ENCODE peak calls at places on chromosomes 2 and 18, in five cellular contexts. O, X, F, U and R are unnamed samples.

GRCh38 chr2:191302459-191303155 is 57.4 kb downstream of the MYO1B start:
- DNase-seq in F (peak; percentile 27), X (no peak), U (no peak), O (no peak), R (no peak)

GRCh38 chr2:239919779-239920545 is 105.2 kb downstream of the NDUFA10 start:
- DNase-seq in U (no peak), F (no peak), X (peak; percentile 52), O (no peak), R (no peak)

GRCh38 chr2:133591164-133591563 is 22.9 kb upstream of the NCKAP5 start:
- DNase-seq in F (no peak), X (peak; percentile 60), O (no peak), U (no peak), R (peak; percentile 71)

GRCh38 chr2:174224665-174225288 is 23.6 kb downstream of the OLA1 start:
- DNase-seq in F (no peak), U (no peak), O (no peak), X (no peak), R (no peak)

GRCh38 chr2:172434821-172435607 is 7.6 kb downstream of the ITGA6 start:
- DNase-seq in O (no peak), F (no peak), X (no peak), U (peak; percentile 54), R (no peak)

GRCh38 chr2:66547887-66548286 is 113.0 kb downstream of the MEIS1 start:
- DNase-seq in X (no peak), O (no peak), U (no peak), F (no peak), R (no peak)

GRCh38 chr2:230128943-230129342 is 60.2 kb upstream of the SLC16A14 start:
- DNase-seq in U (no peak), X (no peak), F (peak; percentile 83), O (peak; percentile 15), R (peak; percentile 91)

GRCh38 chr2:37911296-37911888 is 13.7 kb upstream of the RMDN2 start:
- DNase-seq in F (no peak), X (no peak), U (no peak), O (peak; percentile 53), R (peak; percentile 28)

GRCh38 chr18:61199131-61199903 is 133.9 kb upstream of the CDH20 start:
- DNase-seq in O (peak; percentile 79), F (no peak), U (no peak), X (no peak), R (peak; percentile 34)

GRCh38 chr18:45361148-45361851 is 254.0 kb upstream of the SLC14A2 start:
- DNase-seq in X (no peak), F (peak; percentile 87), U (no peak), O (peak; percentile 83), R (peak; percentile 61)

GRCh38 chr18:29164993-29165599 is 988.2 kb upstream of the CDH2 start:
- DNase-seq in O (peak; percentile 85), U (no peak), X (no peak), F (peak; percentile 86), R (peak; percentile 92)

GRCh38 chr2:2876350-2877042 is 501.1 kb downstream of the EIPR1 start:
- DNase-seq in U (no peak), F (no peak), X (no peak), O (no peak), R (no peak)

GRCh38 chr18:8911408-8912340 is 190.8 kb upstream of the NDUFV2 start:
- DNase-seq in U (no peak), O (no peak), X (no peak), F (no peak), R (no peak)

GRCh38 chr18:74353169-74353775 is 37.6 kb downstream of the C18orf63 start:
- DNase-seq in F (peak; percentile 81), X (peak; percentile 38), U (peak; percentile 59), O (peak; percentile 83), R (peak; percentile 87)

GRCh38 chr2:28909655-28910054 is 15.2 kb downstream of the WDR43 start:
- DNase-seq in F (no peak), O (no peak), U (no peak), X (no peak), R (no peak)

GRCh38 chr2:19669126-19669525 is 232.7 kb downstream of the TTC32 start:
- DNase-seq in X (no peak), U (no peak), F (no peak), O (no peak), R (no peak)

GRCh38 chr2:233807215-233807865 is 29.2 kb downstream of the MROH2A start:
- DNase-seq in F (no peak), O (no peak), X (no peak), U (no peak), R (no peak)

GRCh38 chr2:109214651-109215371 is 85.8 kb downstream of the SH3RF3 start:
- DNase-seq in U (no peak), X (no peak), F (no peak), O (no peak), R (no peak)

GRCh38 chr2:20738789-20739188 is 71.8 kb downstream of the GDF7 start:
- DNase-seq in U (no peak), O (no peak), X (no peak), F (no peak), R (no peak)

GRCh38 chr2:239473211-239473805 is 72.5 kb upstream of the HDAC4 start:
- DNase-seq in O (no peak), F (no peak), U (no peak), X (no peak), R (no peak)

GRCh38 chr2:233051241-233052149 is 8.6 kb upstream of the INPP5D start:
- DNase-seq in F (peak; percentile 90), U (peak; percentile 57), X (peak; percentile 79), O (no peak), R (peak; percentile 94)

GRCh38 chr2:166171210-166171609 is 43.4 kb upstream of the SCN1A start:
- DNase-seq in U (no peak), X (no peak), O (no peak), F (no peak), R (no peak)

GRCh38 chr2:224887159-224887558 is 155.1 kb downstream of the DOCK10 start:
- DNase-seq in F (peak; percentile 92), X (no peak), U (no peak), O (peak; percentile 88), R (peak; percentile 75)

GRCh38 chr2:46298522-46299351 is 1.5 kb downstream of the EPAS1 start:
- DNase-seq in U (no peak), F (peak; percentile 54), X (peak; percentile 73), O (peak; percentile 68), R (peak; percentile 64)

GRCh38 chr18:58861853-58862252 is 2.8 kb upstream of the ZNF532 start:
- DNase-seq in F (no peak), U (no peak), X (no peak), O (peak; percentile 15), R (no peak)

GRCh38 chr18:58858591-58859468 is 5.8 kb upstream of the ZNF532 start:
- DNase-seq in U (no peak), O (peak; percentile 54), X (no peak), F (peak; percentile 44), R (peak; percentile 90)

GRCh38 chr18:58861353-58861752 is 3.3 kb upstream of the ZNF532 start:
- DNase-seq in X (no peak), F (no peak), O (peak; percentile 34), U (no peak), R (no peak)

GRCh38 chr18:58860747-58861224 is 3.9 kb upstream of the ZNF532 start:
- DNase-seq in O (peak; percentile 75), F (no peak), U (no peak), X (no peak), R (peak; percentile 77)

DNA sequence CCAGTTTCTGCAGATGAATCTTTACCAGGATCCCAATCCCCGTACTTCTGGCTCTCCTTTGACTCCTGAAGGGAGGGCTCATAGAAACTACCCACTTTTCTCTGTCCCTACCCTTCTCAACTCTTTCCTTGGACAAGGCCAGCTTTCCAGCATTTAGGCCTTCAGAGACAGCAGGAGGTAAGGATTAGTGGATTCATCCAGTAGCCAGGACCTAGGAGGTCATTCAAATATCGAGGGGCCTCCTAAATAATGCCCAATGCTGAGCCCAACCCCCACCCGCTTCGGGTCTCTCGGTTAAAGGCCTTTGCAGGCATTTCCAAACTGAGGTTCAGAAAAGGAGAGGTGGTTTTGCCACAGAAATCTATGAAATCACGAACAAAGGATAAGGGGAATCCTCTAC is 4.7 kb upstream of the ZNF532 start:
- DNase-seq in X (no peak), U (no peak), F (no peak), O (peak; percentile 9), R (no peak)
- H3K4me3 ChIP-seq in X (peak overlapping the region; percentile 32), U (no peak overlapping the region), F (no peak overlapping the region), O (peak overlapping the region; percentile 72), R (no peak overlapping the region)

DNA sequence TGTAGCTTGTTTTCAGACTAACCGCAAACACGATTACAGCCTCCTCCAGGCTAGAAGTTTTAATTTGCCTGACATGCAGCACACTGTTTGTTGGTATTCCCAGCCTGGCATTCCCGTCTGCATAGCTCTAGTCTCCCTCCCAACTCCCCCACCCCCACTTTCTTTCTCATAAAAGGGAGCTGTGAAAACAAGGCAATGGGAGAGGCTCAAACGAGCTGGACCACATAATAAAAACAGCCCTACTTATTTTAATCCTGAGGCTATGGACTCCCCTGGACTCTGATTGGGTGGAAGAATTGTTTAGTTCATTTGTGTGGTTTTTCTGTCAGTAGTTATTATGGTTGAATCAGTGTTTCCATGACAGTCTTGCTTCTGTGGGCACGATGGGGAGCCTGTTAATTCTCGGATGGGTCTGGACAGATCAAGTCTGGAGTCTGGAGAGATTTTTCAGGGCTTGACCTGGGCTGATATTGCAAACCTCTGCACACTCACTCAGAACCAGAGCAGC is 1.2 kb downstream of the STON1 start:
- DNase-seq in F (peak; percentile 71), X (no peak), O (peak; percentile 91), U (peak; percentile 38), R (peak; percentile 72)
- H3K4me3 ChIP-seq in F (peak overlapping the region; percentile 74), X (peak overlapping the region; percentile 94), O (peak overlapping the region; percentile 87), U (peak overlapping the region; percentile 66), R (peak overlapping the region; percentile 69)

DNA sequence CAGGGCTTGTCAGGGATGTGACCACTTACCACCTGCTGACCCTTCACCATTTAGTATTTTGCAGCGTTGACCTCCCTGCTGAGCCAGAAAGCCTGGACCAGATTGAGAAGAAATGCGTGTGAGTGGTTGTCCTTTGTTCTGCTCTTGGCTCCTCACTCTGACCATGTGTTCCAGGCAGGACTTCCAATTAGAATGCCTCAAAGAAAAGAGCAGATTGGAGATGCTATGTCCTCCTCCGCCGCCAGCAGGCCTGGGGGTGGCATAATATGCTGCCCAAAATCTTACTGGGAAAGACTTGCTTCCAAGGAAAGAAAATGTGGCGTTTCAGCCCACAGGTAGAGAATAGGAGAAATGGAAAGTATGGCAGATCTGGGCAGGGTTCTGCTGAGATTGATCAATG is 894.2 kb downstream of the SLC4A3 start:
- DNase-seq in O (no peak), F (no peak), U (no peak), X (no peak), R (no peak)
- H3K4me3 ChIP-seq in O (no peak overlapping the region), F (no peak overlapping the region), U (no peak overlapping the region), X (no peak overlapping the region), R (no peak overlapping the region)

DNA sequence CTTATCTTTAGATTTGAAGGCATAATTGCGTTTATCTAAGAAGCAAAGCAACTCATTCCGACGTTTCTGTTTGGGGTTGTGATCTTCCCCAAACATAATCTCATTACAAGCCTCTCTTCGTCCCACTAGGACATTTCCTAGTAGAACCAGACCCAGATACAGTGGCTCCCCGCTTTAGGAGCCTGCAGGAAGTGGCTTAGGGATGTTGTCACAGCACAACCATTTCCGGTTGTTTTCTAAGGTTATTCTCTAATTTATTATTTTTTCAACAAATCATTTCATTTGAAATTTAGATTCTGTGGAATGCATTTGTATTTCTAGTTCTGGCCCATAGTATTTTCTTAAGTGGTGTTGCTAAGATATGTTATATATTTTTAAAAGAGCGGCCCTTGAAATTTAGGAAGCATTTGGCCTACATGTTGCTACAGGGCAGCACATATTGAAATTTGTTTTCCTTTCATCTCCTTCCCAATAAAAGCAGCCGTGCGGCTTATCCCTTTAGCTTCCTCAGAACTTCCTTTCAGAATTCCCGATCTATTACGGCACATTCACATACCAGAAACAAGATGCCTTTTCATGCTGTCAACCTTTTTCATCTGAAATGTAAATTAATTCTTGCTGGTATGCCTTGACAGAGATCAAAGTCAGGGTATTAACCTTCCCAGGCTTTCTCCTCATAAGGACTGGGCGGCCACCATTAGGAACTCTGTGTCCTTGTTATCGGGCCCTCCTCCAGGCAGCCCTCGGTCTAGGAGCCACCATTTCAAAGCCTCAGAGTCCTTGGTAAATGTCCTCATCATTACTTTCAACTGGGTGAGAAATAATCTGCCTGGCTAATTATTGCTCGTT is 210.9 kb upstream of the SP5 start:
- DNase-seq in X (no peak), O (no peak), U (no peak), F (no peak), R (no peak)
- H3K4me3 ChIP-seq in X (no peak overlapping the region), O (no peak overlapping the region), U (no peak overlapping the region), F (no peak overlapping the region), R (no peak overlapping the region)